ENCODE peak calls at places on chromosomes 3 and 15, in eight cellular contexts. Y, B, J, Z, V, Q, O and P are unnamed samples.

GRCh38 chr15:48112242-48112641 is 8.5 kb upstream of the SLC24A5 start:
- DNase-seq in O (peak), J (no peak), Z (no peak), Q (no peak), Y (no peak), B (no peak), V (no peak), P (no peak)

GRCh38 chr3:94036909-94037507 is 8.6 kb upstream of the STX19 start:
- DNase-seq in V (no peak), Q (no peak), O (peak), B (peak), Y (no peak), J (no peak), Z (peak), P (no peak)

GRCh38 chr15:70319466-70319865 is 221.7 kb upstream of the TLE3 start:
- DNase-seq in Q (no peak), Z (no peak), V (no peak), B (no peak), O (no peak), Y (no peak), J (no peak), P (no peak)

GRCh38 chr15:42608110-42608531 is 32.7 kb downstream of the STARD9 start:
- DNase-seq in Y (peak), Q (no peak), J (no peak), Z (peak), V (no peak), O (no peak), B (no peak), P (no peak)

GRCh38 chr3:82978368-82978767 is 1216.9 kb upstream of the GBE1 start:
- DNase-seq in J (no peak), Q (no peak), B (no peak), Z (no peak), Y (no peak), O (no peak), V (no peak), P (no peak)

GRCh38 chr15:68389936-68390790 is 41.8 kb downstream of the ITGA11 start:
- DNase-seq in V (peak), Z (peak), Q (peak), B (no peak), J (peak), O (no peak), Y (no peak), P (peak)

GRCh38 chr15:28995721-28996120 is 109.9 kb downstream of the APBA2 start:
- DNase-seq in O (no peak), V (no peak), J (no peak), Y (no peak), B (no peak), Z (no peak), Q (no peak), P (no peak)

GRCh38 chr3:50714953-50715352 is 40.2 kb downstream of the DOCK3 start:
- DNase-seq in V (no peak), J (no peak), B (no peak), Z (no peak), Y (no peak), Q (no peak), O (no peak), P (no peak)

GRCh38 chr3:82745544-82745943 is 984.1 kb upstream of the GBE1 start:
- DNase-seq in B (no peak), V (no peak), J (no peak), O (no peak), Q (no peak), Z (no peak), Y (no peak), P (no peak)

GRCh38 chr3:13461169-13462124 is 18.7 kb upstream of the HDAC11 start:
- DNase-seq in Y (peak), O (peak), Z (peak), J (peak), B (no peak), Q (peak), V (no peak), P (no peak)

GRCh38 chr15:48718646-48719045 is 73.1 kb upstream of the FBN1 start:
- DNase-seq in Y (no peak), V (no peak), O (no peak), B (no peak), Z (no peak), J (no peak), Q (no peak), P (no peak)

GRCh38 chr15:89916660-89917059 is 3.9 kb upstream of the ARPIN start:
- DNase-seq in B (no peak), J (no peak), Z (no peak), Y (no peak), V (no peak), O (no peak), Q (no peak), P (no peak)

GRCh38 chr3:89238836-89239235 is 131.4 kb downstream of the EPHA3 start:
- DNase-seq in O (no peak), V (no peak), Y (no peak), Q (no peak), Z (no peak), B (no peak), J (no peak), P (no peak)

GRCh38 chr3:42014443-42014945 is 52.6 kb upstream of the ULK4 start:
- DNase-seq in B (no peak), Y (peak), Z (no peak), O (peak), Q (no peak), V (no peak), J (no peak), P (no peak)

GRCh38 chr3:183252973-183253363 is at the start of gene B3GNT5:
- DNase-seq in Q (peak), V (no peak), B (peak), Z (no peak), J (peak), Y (peak), O (no peak), P (no peak)

GRCh38 chr15:88896339-88897033 is 1.1 kb upstream of the HAPLN3 start:
- DNase-seq in Z (no peak), Q (no peak), Y (no peak), B (no peak), V (no peak), O (peak), J (no peak), P (no peak)

GRCh38 chr3:3847994-3848970 is 49.1 kb downstream of the LRRN1 start:
- DNase-seq in O (peak), Z (no peak), J (no peak), Y (no peak), V (no peak), B (no peak), Q (no peak), P (no peak)

GRCh38 chr3:152426393-152426792 is 157.7 kb downstream of the MBNL1 start:
- DNase-seq in B (no peak), Y (no peak), V (no peak), J (no peak), Q (no peak), Z (no peak), O (no peak), P (no peak)

GRCh38 chr3:106687905-106688304 is 689.3 kb upstream of the CCDC54 start:
- DNase-seq in O (no peak), V (no peak), B (no peak), Y (no peak), Q (no peak), J (no peak), Z (no peak), P (no peak)

GRCh38 chr15:31272558-31273257 is 53.9 kb upstream of the KLF13 start:
- DNase-seq in Q (no peak), V (peak), Y (peak), O (no peak), J (peak), B (no peak), Z (no peak), P (peak)

GRCh38 chr15:80996247-80996646 is 4.5 kb upstream of the TLNRD1 start:
- DNase-seq in Y (no peak), B (no peak), Q (no peak), J (no peak), Z (no peak), V (no peak), O (peak), P (no peak)

GRCh38 chr3:120622870-120623718 is 27.0 kb downstream of the NDUFB4 start:
- DNase-seq in Q (no peak), O (peak), Y (peak), V (no peak), J (no peak), B (peak), Z (peak), P (no peak)

DNA sequence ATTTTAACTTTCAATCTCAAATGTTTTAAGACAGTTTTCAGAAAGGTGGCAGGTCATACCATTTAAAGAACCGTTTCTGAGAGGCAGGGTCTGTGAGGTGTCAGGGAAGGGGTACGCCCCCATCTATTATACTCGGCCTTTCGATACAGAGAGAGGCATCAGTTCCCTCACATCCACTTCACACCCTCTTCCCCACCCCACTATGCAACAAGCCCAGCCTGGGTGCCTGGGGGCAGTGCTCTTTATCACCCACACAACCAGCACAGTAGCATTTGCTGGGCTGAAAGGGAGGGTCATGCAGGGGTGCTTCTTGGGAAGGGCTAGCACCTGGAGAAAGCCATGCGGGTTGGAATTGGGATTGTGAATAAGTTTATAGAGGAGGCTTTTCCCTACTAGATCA is 56.0 kb upstream of the KCNMB2 start:
- DNase-seq in Z (no peak), V (no peak), Q (no peak), O (no peak), Y (no peak), B (no peak), J (no peak), P (no peak)
- TF ChIP-seq CTCF in Z (no peak), V (no peak), Q (no peak), O (no peak), Y (no peak), B (no peak), J (no peak), P (no peak)

GRCh38 chr15:78389356-78389755 is 48.7 kb upstream of the IREB2 start:
- DNase-seq in O (no peak), J (peak), B (no peak), Y (no peak), V (peak), Z (no peak), Q (no peak), P (no peak)
- H3K27ac ChIP-seq in O (no peak), J (no peak), B (no peak), Y (no peak), V (no peak), Z (no peak), Q (no peak), P (no peak)

GRCh38 chr3:44478606-44479094 is 1.2 kb upstream of the ZNF445 start:
- DNase-seq in Z (no peak), O (no peak), V (no peak), Q (no peak), B (no peak), J (no peak), Y (no peak), P (no peak)

GRCh38 chr3:44476963-44477311 is 533 bp downstream of the ZNF445 start:
- DNase-seq in Z (no peak), B (no peak), V (no peak), Y (no peak), J (no peak), Q (no peak), O (no peak), P (no peak)

GRCh38 chr3:44477312-44478030 is at the start of gene ZNF445:
- DNase-seq in J (peak), B (peak), Q (peak), Y (peak), O (peak), Z (peak), V (peak), P (peak)

GRCh38 chr3:44478055-44478468 is 592 bp upstream of the ZNF445 start:
- DNase-seq in V (no peak), Q (no peak), O (no peak), Y (no peak), Z (no peak), J (no peak), B (no peak), P (no peak)

GRCh38 chr3:44476181-44476599 is 1.3 kb downstream of the ZNF445 start:
- DNase-seq in B (no peak), Q (no peak), Z (peak), Y (no peak), O (no peak), J (no peak), V (no peak), P (no peak)
- H3K4me3 ChIP-seq in B (peak), Q (peak), Z (peak), Y (peak), O (peak), J (peak), V (peak), P (peak)

DNA sequence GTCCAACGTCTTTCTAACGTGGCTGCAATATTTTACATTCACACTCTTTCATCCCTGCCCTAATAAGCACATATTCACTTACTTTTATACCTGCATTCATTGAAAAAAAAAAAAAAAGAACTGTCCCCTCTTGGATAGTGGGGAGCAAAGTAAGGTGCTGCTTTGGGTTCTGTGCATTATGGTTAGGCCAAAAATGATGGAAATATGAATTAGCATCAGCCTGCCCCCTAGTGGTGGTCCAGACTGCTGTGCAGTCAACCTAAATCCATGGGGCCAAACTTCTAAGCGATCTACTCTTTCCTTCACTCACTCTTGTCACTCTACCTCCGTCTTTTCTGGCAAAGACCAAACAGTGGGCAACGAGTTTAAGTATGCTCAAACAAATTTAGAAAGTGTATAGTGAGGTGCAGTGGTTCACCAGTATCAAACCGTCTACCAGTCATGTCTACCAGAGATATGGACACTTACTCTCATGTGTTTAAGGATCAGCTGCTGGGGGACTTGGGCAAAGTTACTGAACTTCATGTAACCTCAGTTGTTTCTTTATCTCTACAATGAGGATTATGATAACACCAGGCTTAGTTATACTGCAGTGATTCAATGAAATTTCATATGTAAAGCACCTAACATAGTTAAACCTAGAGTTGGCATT is 61.5 kb upstream of the GRM7 start:
- DNase-seq in Z (no peak), Q (no peak), Y (peak), J (peak), O (peak), B (no peak), V (no peak), P (no peak)
- TF ChIP-seq CTCF in Z (peak), Q (peak), Y (peak), J (peak), O (peak), B (peak), V (peak), P (peak)

DNA sequence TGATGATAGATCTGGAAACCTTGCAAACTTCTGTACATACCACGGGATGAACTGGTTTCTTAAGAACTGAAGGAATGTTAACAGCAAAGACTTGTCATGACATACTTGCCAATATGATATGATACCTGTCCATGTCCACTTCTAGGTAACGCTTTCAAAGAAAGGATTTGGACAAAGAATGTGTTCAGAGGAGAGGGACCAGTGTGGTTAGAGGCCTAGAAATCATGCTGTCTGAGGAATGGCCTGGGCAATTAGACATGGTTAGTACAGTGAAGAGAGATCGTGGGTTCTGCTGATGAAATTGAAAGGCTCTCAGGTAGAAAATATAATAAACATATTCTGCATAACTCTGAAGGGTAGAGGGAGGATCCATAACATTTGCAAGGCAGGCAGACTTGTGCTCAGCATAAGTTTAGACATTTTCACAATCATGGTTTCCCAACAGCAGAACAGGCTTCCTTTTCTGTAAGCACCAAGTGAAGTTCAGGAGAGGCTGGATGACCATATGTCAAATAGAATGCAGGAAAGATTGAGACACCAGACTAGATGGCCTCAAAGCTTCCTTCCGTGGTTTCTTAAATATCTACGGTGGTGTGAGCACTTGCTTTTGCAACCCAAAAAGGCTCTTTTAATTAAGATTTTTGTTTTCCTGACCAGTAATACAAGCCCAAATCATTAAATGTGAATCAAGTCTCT is 39.9 kb downstream of the TGFBR2 start:
- DNase-seq in B (no peak), Q (no peak), V (no peak), J (no peak), Z (no peak), Y (no peak), O (no peak), P (no peak)
- H3K27ac ChIP-seq in B (no peak), Q (peak), V (no peak), J (peak), Z (no peak), Y (peak), O (no peak), P (peak)

GRCh38 chr15:85302271-85302670 is 78.1 kb upstream of the AKAP13 start:
- DNase-seq in O (no peak), Q (no peak), J (no peak), Y (no peak), Z (no peak), B (no peak), V (no peak), P (no peak)

GRCh38 chr15:85298366-85298765 is 82.0 kb upstream of the AKAP13 start:
- DNase-seq in B (no peak), J (no peak), Z (no peak), Q (no peak), Y (no peak), O (no peak), V (no peak), P (no peak)

GRCh38 chr15:85297537-85297936 is 82.9 kb upstream of the AKAP13 start:
- DNase-seq in Q (no peak), B (no peak), Y (no peak), V (no peak), O (no peak), J (no peak), Z (no peak), P (no peak)

GRCh38 chr15:85298941-85299340 is 81.5 kb upstream of the AKAP13 start:
- DNase-seq in O (no peak), V (no peak), J (no peak), Q (no peak), B (no peak), Z (no peak), Y (no peak), P (no peak)

DNA sequence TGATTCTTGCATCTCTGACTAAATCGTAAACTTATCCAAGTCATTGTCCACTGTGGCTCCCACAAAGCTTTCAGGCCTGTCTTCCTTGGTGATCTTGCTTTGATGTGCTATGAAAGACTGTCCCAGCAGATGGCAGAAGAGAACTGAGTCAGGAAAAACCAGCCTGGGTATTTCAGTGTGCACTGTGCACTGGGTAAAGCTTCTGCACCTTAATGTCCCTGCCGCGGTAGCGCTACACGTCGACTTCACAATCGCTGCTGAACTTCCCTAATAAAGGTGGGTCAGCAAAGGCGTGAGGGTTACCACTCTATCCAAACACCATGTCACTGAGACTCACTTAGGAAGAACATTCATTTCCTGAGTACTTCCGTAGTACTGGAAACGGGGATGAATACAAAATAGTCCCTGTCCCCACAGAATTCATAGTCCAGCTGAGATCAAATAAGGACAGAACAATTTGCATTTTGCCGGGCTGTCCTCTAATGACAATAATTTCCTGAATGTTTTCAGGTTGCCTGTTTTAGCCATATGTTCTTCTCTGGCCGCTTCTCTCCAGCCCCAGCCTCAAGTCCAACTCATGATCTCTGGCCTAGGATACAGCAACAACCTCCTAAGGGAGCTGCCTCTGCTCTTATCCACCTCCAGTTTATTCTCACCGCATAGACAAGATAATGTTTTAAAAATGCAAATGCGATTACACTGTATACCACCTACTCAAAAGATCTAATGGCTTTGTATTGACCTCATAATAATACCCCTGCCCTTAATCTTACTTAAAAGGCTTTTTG is 83.6 kb upstream of the AKAP13 start:
- DNase-seq in V (no peak), O (peak), Q (no peak), B (peak), J (peak), Z (peak), Y (peak), P (no peak)
- H3K4me3 ChIP-seq in V (peak), O (no peak), Q (peak), B (peak), J (peak), Z (peak), Y (peak), P (peak)

GRCh38 chr3:56682458-56683121 is 475 bp downstream of the TASOR start:
- DNase-seq in Z (peak), V (peak), Y (peak), Q (peak), J (peak), B (peak), O (peak), P (peak)
- TF ChIP-seq CTCF in Z (peak), V (no peak), Y (no peak), Q (peak), J (no peak), B (no peak), O (no peak), P (no peak)